ENCODE peak calls at places on chromosomes 5 and 9, in nine cellular contexts. K is hippocampal formation; L is activated CD4-positive, alpha-beta T cell treated with anti-CD3 and anti-CD28 coated beads for 48 hours; U is fibroblast of gingiva; T is NCI-H526; Q is nephron progenitor cell; F is T-helper 1 cell; R is endothelial cell; A is effector memory CD8-positive, alpha-beta T cell. H is an unnamed sample.

GRCh38 chr5:124040799-124041198 is 528.8 kb downstream of the CSNK1G3 start:
- DNase-seq in K (peak; percentile 64), A (no peak), T (no peak), L (no peak), R (no peak), Q (no peak), F (no peak), U (peak; percentile 58), H (no peak)

GRCh38 chr5:17748196-17748595 is 113.9 kb downstream of the TAF11L14 start:
- DNase-seq in K (no peak), Q (no peak), L (no peak), A (no peak), R (no peak), T (no peak), F (no peak), U (no peak), H (no peak)

GRCh38 chr5:103466494-103466893 is 96.1 kb downstream of the NUDT12 start:
- DNase-seq in F (no peak), A (no peak), U (peak; percentile 66), K (no peak), T (no peak), R (no peak), Q (no peak), L (no peak), H (no peak)

GRCh38 chr9:132293145-132293721 is 61.6 kb downstream of the SETX start:
- DNase-seq in R (no peak), T (no peak), Q (no peak), U (no peak), K (no peak), F (no peak), L (no peak), A (no peak), H (no peak)

GRCh38 chr5:132098151-132098594 is 24.6 kb downstream of the CSF2 start:
- DNase-seq in Q (no peak), U (no peak), K (no peak), A (no peak), L (peak; percentile 68), F (no peak), T (no peak), R (no peak), H (no peak)

GRCh38 chr9:35553670-35554543 is 51.2 kb upstream of the TESK1 start:
- DNase-seq in A (peak; percentile 10), K (peak; percentile 80), R (peak; percentile 71), U (peak; percentile 79), T (peak; percentile 81), L (peak; percentile 66), F (no peak), Q (peak; percentile 47), H (peak; percentile 32)

GRCh38 chr5:109656829-109657228 is 32.9 kb upstream of the MAN2A1 start:
- DNase-seq in K (no peak), R (peak; percentile 10), T (no peak), L (peak; percentile 61), Q (no peak), F (no peak), U (peak; percentile 91), A (peak; percentile 11), H (peak; percentile 33)

GRCh38 chr5:165999693-166000092 is 2291.8 kb upstream of the WWC1 start:
- DNase-seq in K (no peak), U (no peak), Q (no peak), L (no peak), R (no peak), T (no peak), A (no peak), F (no peak), H (no peak)

GRCh38 chr5:179893958-179894895 is 13.5 kb downstream of the TBC1D9B start:
- DNase-seq in A (no peak), R (no peak), F (no peak), L (no peak), Q (no peak), K (no peak), U (no peak), T (no peak), H (no peak)

GRCh38 chr9:133891741-133892140 is 100.4 kb downstream of the VAV2 start:
- DNase-seq in F (no peak), U (no peak), R (no peak), Q (no peak), L (no peak), T (no peak), A (no peak), K (no peak), H (no peak)

GRCh38 chr5:148684528-148684927 is 30.2 kb upstream of the HTR4 start:
- DNase-seq in T (no peak), U (no peak), Q (no peak), L (no peak), F (no peak), R (no peak), A (no peak), K (no peak), H (no peak)

GRCh38 chr5:64628901-64629300 is 61.4 kb upstream of the SHISAL2B start:
- DNase-seq in T (no peak), L (no peak), A (no peak), R (no peak), F (no peak), Q (no peak), K (no peak), U (no peak), H (no peak)

GRCh38 chr5:6746244-6746643 is 33.0 kb downstream of the TENT4A start:
- DNase-seq in Q (no peak), A (no peak), F (no peak), T (no peak), R (no peak), U (no peak), L (no peak), K (no peak), H (no peak)

GRCh38 chr5:180117378-180117725 is 45.8 kb upstream of the RNF130 start:
- DNase-seq in U (no peak), T (no peak), A (no peak), L (no peak), K (no peak), Q (no peak), F (no peak), R (no peak), H (no peak)

GRCh38 chr5:59187772-59188347 is 605.0 kb downstream of the RAB3C start:
- DNase-seq in T (no peak), A (no peak), L (no peak), F (no peak), U (no peak), R (no peak), Q (no peak), K (no peak), H (no peak)

GRCh38 chr9:36023260-36024048 is 13.3 kb upstream of the RECK start:
- DNase-seq in A (peak; percentile 50), T (peak; percentile 81), K (peak; percentile 41), L (peak; percentile 76), Q (peak; percentile 71), R (peak; percentile 70), F (peak; percentile 20), U (peak; percentile 58), H (peak; percentile 54)

GRCh38 chr5:71974165-71974564 is 133.1 kb upstream of the MAP1B start:
- DNase-seq in Q (no peak), A (no peak), K (no peak), R (no peak), U (no peak), L (no peak), F (no peak), T (no peak), H (no peak)

GRCh38 chr9:137544176-137544755 is 5.9 kb downstream of the PNPLA7 start:
- DNase-seq in Q (no peak), L (no peak), K (no peak), R (no peak), T (no peak), A (no peak), U (peak; percentile 64), F (no peak), H (no peak)

GRCh38 chr5:150345716-150346115 is 11.8 kb upstream of the TCOF1 start:
- DNase-seq in F (no peak), R (no peak), T (no peak), A (no peak), U (no peak), L (no peak), K (peak; percentile 33), Q (no peak), H (no peak)

GRCh38 chr5:9358961-9359686 is 186.8 kb downstream of the SEMA5A start:
- DNase-seq in Q (no peak), K (no peak), U (peak; percentile 31), T (no peak), A (no peak), F (no peak), R (no peak), L (no peak), H (no peak)

GRCh38 chr5:60487466-60487865 is 212.5 kb downstream of the DEPDC1B start:
- DNase-seq in K (no peak), U (no peak), F (no peak), Q (no peak), A (no peak), R (no peak), L (no peak), T (no peak), H (no peak)

GRCh38 chr9:95757483-95757882 is 118.0 kb upstream of the ERCC6L2 start:
- DNase-seq in L (no peak), K (no peak), U (no peak), R (no peak), Q (no peak), T (peak; percentile 43), A (no peak), F (no peak), H (no peak)

GRCh38 chr9:91060520-91061343 is 259.1 kb downstream of the SYK start:
- DNase-seq in K (no peak), Q (no peak), F (no peak), R (no peak), T (no peak), A (no peak), L (no peak), U (peak; percentile 99), H (no peak)

GRCh38 chr5:141488591-141489478 is at the start of gene PCDHGC5:
- DNase-seq in T (no peak), L (no peak), F (no peak), Q (no peak), R (no peak), U (peak; percentile 22), A (no peak), K (peak; percentile 68), H (no peak)

GRCh38 chr5:102957141-102957540 is 162.8 kb downstream of the GIN1 start:
- DNase-seq in T (no peak), L (no peak), F (no peak), R (no peak), A (no peak), U (no peak), K (no peak), Q (no peak), H (no peak)

GRCh38 chr9:130021123-130021522 is 21.9 kb downstream of the FNBP1 start:
- DNase-seq in F (no peak), U (no peak), T (no peak), L (no peak), Q (no peak), A (no peak), R (no peak), K (no peak), H (no peak)

GRCh38 chr5:14871084-14871572 is 450 bp downstream of the ANKH start:
- DNase-seq in U (no peak), F (peak; percentile 10), A (peak; percentile 18), T (peak; percentile 59), K (no peak), L (peak; percentile 58), R (no peak), Q (no peak), H (peak; percentile 43)

GRCh38 chr9:125241863-125242739 is 958 bp upstream of the HSPA5 start:
- DNase-seq in F (no peak), R (no peak), A (no peak), L (peak; percentile 45), K (no peak), U (peak; percentile 44), T (peak; percentile 34), Q (no peak), H (no peak)

GRCh38 chr5:143501176-143501840 is 97.8 kb upstream of the NR3C1 start:
- DNase-seq in T (no peak), U (peak; percentile 65), K (no peak), F (no peak), L (no peak), Q (no peak), R (no peak), A (no peak), H (no peak)

GRCh38 chr5:10689391-10690081 is 71.5 kb downstream of the DAP start:
- DNase-seq in F (no peak), L (peak; percentile 60), U (peak; percentile 53), R (peak; percentile 56), K (no peak), A (no peak), Q (peak; percentile 37), T (peak; percentile 50), H (peak; percentile 22)

GRCh38 chr5:59709346-59709821 is 184.1 kb downstream of the PDE4D start:
- DNase-seq in R (no peak), K (no peak), L (no peak), A (no peak), U (no peak), T (no peak), Q (no peak), F (no peak), H (no peak)

H was measured in activated naive CD8-positive, alpha-beta T cell treated with anti-CD3 and anti-CD28 coated beads for 36 hours.